ENCODE peak calls at places on chromosome 7, in seven cellular contexts. P is GM23248, Q is neuronal stem cell, D is adrenal gland, G is mammary epithelial cell, B is lung, H is body of pancreas. S is an unnamed sample. For H3K36me3 and H3K27me3, the result is how much of the 10 kb centered on the place peaks cover.

GRCh38 chr7:14834456-14834855 is 68.1 kb downstream of the DGKB start:
- DNase-seq in P (peak), Q (no peak), D (no peak), G (no peak), B (no peak), H (no peak), S (no peak)

GRCh38 chr7:29421010-29421956 is 142.4 kb upstream of the PRR15 start:
- DNase-seq in P (no peak), Q (no peak), D (no peak), G (no peak), B (no peak), H (no peak), S (no peak)

GRCh38 chr7:141685285-141686035 is 16.5 kb downstream of the DENND11 start:
- DNase-seq in P (no peak), Q (no peak), D (no peak), G (no peak), B (no peak), H (no peak), S (no peak)

GRCh38 chr7:117164578-117164977 is 158.3 kb downstream of the WNT2 start:
- DNase-seq in P (peak), Q (no peak), D (no peak), G (peak), B (no peak), H (no peak), S (no peak)

GRCh38 chr7:108146070-108146842 is 16.1 kb upstream of the LAMB4 start:
- DNase-seq in P (peak), Q (peak), D (peak), G (peak), B (peak), H (peak), S (peak)

GRCh38 chr7:94655562-94655883 is 410 bp downstream of the SGCE start:
- DNase-seq in P (no peak), Q (peak), D (peak), G (peak), B (no peak), H (peak), S (no peak)

GRCh38 chr7:135183478-135183877 is 13.0 kb upstream of the CYREN start:
- DNase-seq in P (no peak), Q (no peak), D (no peak), G (no peak), B (no peak), H (no peak), S (no peak)

GRCh38 chr7:26664735-26665420 is 199.5 kb downstream of the SKAP2 start:
- DNase-seq in P (peak), Q (no peak), D (peak), G (peak), B (peak), H (peak), S (no peak)

DNA sequence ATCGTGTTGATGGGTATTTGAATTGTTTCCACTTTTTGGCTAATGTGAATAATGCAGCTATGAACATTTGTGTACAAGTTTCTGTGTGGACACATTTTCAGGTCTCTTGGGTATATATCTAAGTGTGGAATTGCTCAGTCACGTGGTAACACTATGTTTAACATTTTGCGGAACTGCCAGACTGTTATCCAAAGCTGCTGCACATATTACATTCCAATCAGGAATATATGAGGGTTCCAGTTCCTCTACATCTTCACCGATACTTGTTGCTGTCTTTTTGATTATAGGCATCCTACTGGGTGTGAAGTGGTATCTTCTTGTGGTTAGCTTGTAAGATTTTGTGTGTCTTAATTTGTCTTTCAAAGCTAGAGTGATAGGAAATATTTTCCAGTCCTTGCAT is 6.8 kb downstream of the PTPN12 start:
- DNase-seq in P (no peak), Q (no peak), D (no peak), G (no peak), B (no peak), H (no peak), S (no peak)
- H3K4me3 ChIP-seq in P (no peak), Q (no peak), D (no peak), G (no peak), B (no peak), H (no peak), S (no peak)

GRCh38 chr7:12594122-12594897 is 23.8 kb downstream of the SCIN start:
- DNase-seq in P (peak), Q (no peak), D (no peak), G (no peak), B (no peak), H (no peak), S (no peak)

GRCh38 chr7:12590559-12590958 is 20.0 kb downstream of the SCIN start:
- DNase-seq in P (no peak), Q (no peak), D (no peak), G (no peak), B (no peak), H (no peak), S (no peak)

GRCh38 chr7:12595148-12595547 is 24.6 kb downstream of the SCIN start:
- DNase-seq in P (no peak), Q (no peak), D (no peak), G (no peak), B (no peak), H (no peak), S (no peak)

GRCh38 chr7:12601302-12601869 is 30.9 kb downstream of the SCIN start:
- DNase-seq in P (no peak), Q (no peak), D (no peak), G (no peak), B (no peak), H (no peak), S (no peak)

DNA sequence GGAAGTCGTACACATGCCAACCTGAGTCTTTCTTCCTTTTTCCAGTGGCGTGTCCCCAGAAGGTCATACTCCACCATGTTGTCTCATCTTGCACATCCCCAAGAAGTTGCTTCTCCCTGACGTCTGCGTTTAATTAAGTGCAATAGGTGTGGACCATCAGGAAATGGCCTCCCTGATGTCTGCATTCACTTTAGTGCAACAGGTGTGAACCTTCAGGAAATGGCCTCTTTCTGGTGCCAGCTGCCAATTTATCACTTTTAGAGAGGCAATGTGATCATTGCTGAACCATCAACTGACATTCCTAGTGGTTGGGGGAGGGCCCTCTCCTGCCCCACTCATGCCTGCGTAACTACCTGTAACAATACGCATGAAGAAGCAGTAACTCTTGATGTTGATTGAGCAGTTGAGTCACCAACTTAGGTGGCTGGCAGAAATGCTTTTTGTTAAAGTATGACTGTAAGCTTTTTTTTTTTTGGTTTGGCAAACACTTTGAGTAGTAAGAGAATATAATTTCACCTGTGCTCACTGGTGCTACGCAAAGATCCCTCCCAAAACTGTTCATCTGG is 25.8 kb downstream of the SCIN start:
- DNase-seq in P (no peak), Q (no peak), D (no peak), G (no peak), B (no peak), H (no peak), S (no peak)
- H3K36me3 ChIP-seq in P (under half), Q (under half), D (under half), G (under half), B (under half), H (under half), S (under half)

GRCh38 chr7:155804431-155804831 is 7.8 kb downstream of the SHH start:
- DNase-seq in P (no peak), Q (no peak), D (no peak), G (no peak), B (peak), H (no peak), S (peak)

GRCh38 chr7:155806096-155806871 is 6.0 kb downstream of the SHH start:
- DNase-seq in P (peak), Q (no peak), D (no peak), G (no peak), B (no peak), H (no peak), S (peak)

GRCh38 chr7:155805826-155806095 is 6.5 kb downstream of the SHH start:
- DNase-seq in P (no peak), Q (no peak), D (no peak), G (no peak), B (no peak), H (no peak), S (no peak)

GRCh38 chr7:155803418-155804376 is 8.6 kb downstream of the SHH start:
- DNase-seq in P (peak), Q (no peak), D (no peak), G (no peak), B (peak), H (no peak), S (peak)

GRCh38 chr7:155804897-155805825 is 7.1 kb downstream of the SHH start:
- DNase-seq in P (peak), Q (peak), D (no peak), G (peak), B (no peak), H (peak), S (peak)
- H3K27me3 ChIP-seq in P (half or more), Q (half or more), D (under half), G (under half), B (under half), H (under half), S (half or more)

GRCh38 chr7:2306688-2307087 is 7.6 kb downstream of the SNX8 start:
- DNase-seq in P (no peak), Q (no peak), D (no peak), G (no peak), B (no peak), H (no peak), S (no peak)

GRCh38 chr7:2313450-2314208 is 612 bp downstream of the SNX8 start:
- DNase-seq in P (peak), Q (no peak), D (no peak), G (peak), B (no peak), H (no peak), S (no peak)

GRCh38 chr7:2312272-2312929 is 1.8 kb downstream of the SNX8 start:
- DNase-seq in P (no peak), Q (no peak), D (no peak), G (no peak), B (no peak), H (no peak), S (peak)

GRCh38 chr7:2307690-2308107 is 6.5 kb downstream of the SNX8 start:
- DNase-seq in P (no peak), Q (no peak), D (no peak), G (no peak), B (no peak), H (no peak), S (peak)

DNA sequence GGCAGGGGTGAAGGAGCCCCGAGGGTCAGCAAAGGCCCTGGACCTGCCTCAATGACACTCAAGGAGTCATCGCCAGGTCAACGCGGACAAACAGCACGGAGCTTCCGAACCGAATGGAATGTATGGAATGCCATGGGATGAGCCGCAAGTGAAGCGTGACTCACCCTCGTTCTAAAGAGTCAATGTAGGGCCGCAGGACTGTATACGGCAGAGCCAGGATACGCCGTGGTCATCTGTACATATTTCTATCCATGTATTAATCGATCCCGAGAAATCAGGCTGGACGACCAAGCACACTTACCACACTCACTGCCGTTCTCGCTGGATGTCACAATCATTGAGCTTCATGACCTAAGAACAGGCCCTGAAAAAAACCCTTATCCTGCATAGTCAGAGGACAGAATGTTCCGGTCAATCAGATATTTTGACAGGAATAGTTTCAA is 4.3 kb downstream of the SNX8 start:
- DNase-seq in P (no peak), Q (peak), D (no peak), G (no peak), B (no peak), H (no peak), S (peak)
- H3K4me3 ChIP-seq in P (no peak), Q (no peak), D (no peak), G (no peak), B (no peak), H (no peak), S (no peak)

GRCh38 chr7:100348805-100349204 is 9.1 kb upstream of the PILRB start:
- DNase-seq in P (no peak), Q (no peak), D (no peak), G (no peak), B (no peak), H (no peak), S (no peak)
- H3K36me3 ChIP-seq in P (under half), Q (under half), D (half or more), G (under half), B (under half), H (under half), S (under half)

DNA sequence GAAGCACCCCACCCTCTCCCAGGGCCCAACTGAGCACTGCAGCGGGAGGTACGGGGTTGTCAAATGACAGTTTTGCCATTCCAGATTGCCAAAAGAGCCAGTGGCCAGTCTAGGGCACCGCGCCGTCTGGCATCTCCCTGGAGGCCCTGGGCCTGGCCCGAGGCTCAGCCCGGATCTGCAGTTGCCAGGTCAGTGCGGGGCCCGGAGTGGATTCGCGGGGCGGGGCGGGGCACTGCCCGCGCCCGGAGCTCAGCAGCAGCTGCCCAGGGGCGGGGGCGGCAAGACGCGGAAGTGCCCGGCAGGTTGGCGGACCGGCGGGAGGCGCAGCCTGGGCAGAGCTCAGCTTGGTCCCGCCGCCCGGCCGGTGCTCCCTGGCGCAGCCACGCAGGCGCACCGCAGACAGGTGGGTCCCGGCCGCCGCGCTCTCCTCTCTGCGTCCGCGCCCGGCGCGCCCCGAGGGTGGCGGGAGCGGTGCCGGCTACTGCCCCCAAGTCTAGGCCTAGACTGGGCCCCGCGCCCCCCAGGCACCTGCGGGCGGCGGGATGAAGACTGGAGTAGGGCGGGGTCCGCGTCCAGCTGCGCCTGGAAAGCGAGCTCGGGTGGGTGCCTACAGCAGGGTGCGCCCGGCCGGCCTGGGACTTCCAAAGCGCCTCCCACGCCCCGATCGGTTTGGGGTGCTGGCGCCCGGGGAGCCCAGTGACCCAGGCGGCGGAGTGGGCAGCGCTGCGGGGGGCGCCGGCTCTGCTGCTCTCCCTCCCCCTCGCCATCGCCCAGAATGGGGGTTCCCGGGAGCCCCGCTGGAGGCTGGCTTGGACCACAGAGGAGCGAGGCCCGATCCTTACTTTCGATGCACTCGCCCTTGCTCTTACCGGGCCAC is at the start of gene IRF5:
- DNase-seq in P (peak), Q (no peak), D (peak), G (peak), B (peak), H (peak), S (peak)
- H3K27me3 ChIP-seq in P (under half), Q (under half), D (under half), G (under half), B (under half), H (under half), S (under half)

GRCh38 chr7:513521-514166 is 6.0 kb downstream of the PDGFA start:
- DNase-seq in P (peak), Q (no peak), D (no peak), G (peak), B (no peak), H (no peak), S (no peak)
- H3K4me3 ChIP-seq in P (no peak), Q (no peak), D (no peak), G (no peak), B (no peak), H (no peak), S (no peak)

GRCh38 chr7:778271-778967 is 51.3 kb upstream of the PRKAR1B start:
- DNase-seq in P (no peak), Q (no peak), D (no peak), G (no peak), B (no peak), H (no peak), S (peak)

GRCh38 chr7:780516-780915 is 51.8 kb upstream of the SUN1 start:
- DNase-seq in P (no peak), Q (no peak), D (no peak), G (no peak), B (no peak), H (no peak), S (no peak)

GRCh38 chr7:778968-779451 is 51.9 kb upstream of the PRKAR1B start:
- DNase-seq in P (no peak), Q (no peak), D (no peak), G (no peak), B (no peak), H (no peak), S (peak)

GRCh38 chr7:780056-780455 is 52.2 kb upstream of the SUN1 start:
- DNase-seq in P (no peak), Q (no peak), D (no peak), G (no peak), B (no peak), H (no peak), S (peak)

DNA sequence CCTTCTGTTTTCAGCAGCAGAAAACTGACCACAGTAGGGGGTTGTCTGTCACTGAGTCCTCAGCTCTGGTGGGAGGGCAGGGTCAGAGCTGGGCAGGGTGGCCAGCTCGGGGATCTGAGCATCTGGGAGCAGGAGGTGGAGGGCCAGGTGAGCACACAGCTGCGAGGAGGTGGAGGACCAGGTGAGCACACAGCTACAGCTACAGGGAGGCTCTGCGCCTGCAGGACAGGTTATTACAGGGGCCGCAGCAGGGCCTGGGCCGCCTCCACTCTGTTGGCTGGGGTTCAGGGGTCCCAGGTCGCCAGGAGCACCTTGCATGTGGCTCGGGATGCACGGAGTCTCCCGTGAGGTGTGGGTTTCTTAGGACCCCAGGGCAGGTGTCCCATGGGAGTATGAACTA is 52.4 kb upstream of the PRKAR1B start:
- DNase-seq in P (no peak), Q (no peak), D (no peak), G (no peak), B (no peak), H (no peak), S (peak)
- H3K36me3 ChIP-seq in P (under half), Q (half or more), D (under half), G (under half), B (under half), H (under half), S (under half)

DNA sequence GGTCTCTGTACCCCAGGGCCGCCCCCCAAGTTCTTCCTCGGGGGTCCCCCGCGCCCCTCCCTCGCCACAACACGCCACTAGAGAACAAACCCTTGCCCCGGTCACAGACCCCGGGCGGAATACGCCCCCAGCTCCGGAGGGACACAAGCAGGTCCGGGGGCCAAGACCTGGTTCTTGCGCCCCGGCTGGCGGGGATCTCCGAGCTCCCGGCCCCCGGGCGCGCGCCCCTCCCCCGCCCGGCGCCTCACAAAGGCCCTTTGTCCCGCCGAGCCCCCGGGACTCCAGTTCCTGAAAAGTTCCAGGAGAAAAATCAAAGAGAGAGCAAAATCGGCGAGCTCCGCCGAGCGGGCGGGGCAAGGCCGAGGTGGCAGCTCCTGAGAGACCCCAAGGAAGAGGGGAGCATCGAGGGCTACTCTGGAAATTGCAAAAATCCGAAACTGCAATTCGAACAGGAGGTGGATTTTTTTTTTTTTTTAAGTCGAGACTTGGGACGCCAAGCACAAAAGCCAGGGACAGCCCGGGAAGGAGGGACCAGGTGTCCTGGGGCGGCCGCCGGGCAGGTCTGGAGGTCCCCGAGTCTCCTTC is 4.0 kb downstream of the TNRC18 start:
- DNase-seq in P (peak), Q (peak), D (no peak), G (peak), B (no peak), H (peak), S (peak)
- H3K27me3 ChIP-seq in P (under half), Q (under half), D (under half), G (under half), B (under half), H (under half), S (half or more)

S was measured in H7.